ENCODE peak calls at places on chromosomes 16 and 17, in eight cellular contexts. L, X, P, S, B, K, J and T are unnamed samples.

GRCh38 chr17:7281074-7281952 is at the start of gene SLC2A4:
- DNase-seq in L (peak; percentile 85), K (peak; percentile 95), X (peak; percentile 70), B (peak; percentile 75), P (peak; percentile 88), J (peak; percentile 99), S (peak; percentile 96), T (peak; percentile 93)

GRCh38 chr17:4658478-4659305 is 17.2 kb upstream of the ALOX15 start:
- DNase-seq in X (no peak), B (no peak), S (no peak), J (no peak), P (no peak), L (peak; percentile 37), K (peak; percentile 19), T (no peak)

GRCh38 chr17:48213797-48214196 is 106.2 kb downstream of the SNX11 start:
- DNase-seq in S (no peak), P (no peak), L (no peak), B (no peak), X (no peak), J (no peak), K (no peak), T (no peak)

GRCh38 chr16:23974223-23974622 is 138.4 kb downstream of the PRKCB start:
- DNase-seq in J (no peak), L (no peak), X (peak; percentile 13), S (no peak), K (no peak), B (no peak), P (no peak), T (no peak)

GRCh38 chr16:17578921-17579876 is 108.4 kb upstream of the XYLT1 start:
- DNase-seq in K (peak; percentile 62), J (peak; percentile 32), S (peak; percentile 57), L (peak; percentile 1), X (peak; percentile 25), P (peak; percentile 42), B (peak; percentile 21), T (peak; percentile 82)

GRCh38 chr17:48589831-48590602 is at the start of gene HOXB3:
- DNase-seq in K (no peak), L (peak; percentile 67), X (no peak), S (no peak), J (no peak), B (no peak), P (no peak), T (no peak)

GRCh38 chr17:32486091-32486700 is 597 bp upstream of the CDK5R1 start:
- DNase-seq in X (peak; percentile 41), J (peak; percentile 76), L (no peak), P (peak; percentile 78), B (peak; percentile 76), K (peak; percentile 88), S (peak; percentile 76), T (peak; percentile 74)

GRCh38 chr16:30948087-30948955 is 547 bp upstream of the ORAI3 start:
- DNase-seq in L (peak; percentile 98), B (no peak), J (peak; percentile 87), X (no peak), P (peak; percentile 94), S (peak; percentile 80), K (peak; percentile 96), T (no peak)

GRCh38 chr17:38584350-38584925 is 21.3 kb downstream of the SRCIN1 start:
- DNase-seq in L (peak; percentile 19), P (no peak), J (peak; percentile 92), B (peak; percentile 57), K (peak; percentile 70), X (peak; percentile 45), S (peak; percentile 79), T (peak; percentile 51)

GRCh38 chr17:55454906-55455474 is 33.4 kb upstream of the MMD start:
- DNase-seq in J (peak; percentile 75), P (no peak), B (no peak), K (no peak), X (no peak), S (no peak), L (peak; percentile 84), T (no peak)

GRCh38 chr17:32878211-32878610 is 1.3 kb upstream of the MYO1D start:
- DNase-seq in B (no peak), L (no peak), K (no peak), X (no peak), P (no peak), J (no peak), S (peak; percentile 29), T (no peak)

GRCh38 chr16:62738631-62739030 is 702.4 kb upstream of the CDH8 start:
- DNase-seq in P (no peak), K (no peak), X (no peak), B (no peak), S (no peak), L (no peak), J (no peak), T (no peak)

GRCh38 chr16:31301708-31302400 is 42.1 kb downstream of the ITGAM start:
- DNase-seq in P (no peak), S (no peak), X (peak; percentile 89), J (peak; percentile 8), B (no peak), K (no peak), L (peak; percentile 9), T (no peak)

GRCh38 chr17:81153340-81153803 is 11.9 kb upstream of the PVALEF start:
- DNase-seq in K (peak; percentile 88), B (no peak), L (no peak), P (no peak), S (no peak), X (peak; percentile 95), J (no peak), T (no peak)

GRCh38 chr17:46192484-46193245 is 564 bp downstream of the KANSL1 start:
- DNase-seq in K (peak; percentile 67), P (peak; percentile 35), S (peak; percentile 57), X (peak; percentile 57), J (peak; percentile 89), B (peak; percentile 71), L (peak; percentile 63), T (peak; percentile 77)

GRCh38 chr16:3152273-3153076 is 17.6 kb downstream of the ZNF213 start:
- DNase-seq in X (peak; percentile 57), L (peak; percentile 77), B (peak; percentile 45), J (peak; percentile 78), S (peak; percentile 86), P (peak; percentile 92), K (peak; percentile 90), T (peak; percentile 89)

GRCh38 chr16:1464196-1464893 is 10.5 kb downstream of the CLCN7 start:
- DNase-seq in J (no peak), B (no peak), L (no peak), P (no peak), S (no peak), X (no peak), K (no peak), T (no peak)

GRCh38 chr16:87675111-87675510 is 72.8 kb downstream of the JPH3 start:
- DNase-seq in X (no peak), J (no peak), K (peak; percentile 55), B (no peak), L (no peak), P (no peak), S (no peak), T (no peak)

GRCh38 chr17:73427198-73427597 is 115.4 kb upstream of the CDC42EP4 start:
- DNase-seq in P (no peak), K (no peak), L (no peak), X (no peak), B (no peak), S (no peak), J (no peak), T (no peak)

GRCh38 chr17:64599187-64599676 is 62.9 kb downstream of the SMURF2 start:
- DNase-seq in X (peak; percentile 28), L (no peak), K (peak; percentile 29), B (peak; percentile 37), P (no peak), S (peak; percentile 32), J (no peak), T (peak; percentile 57)

GRCh38 chr17:17079761-17080160 is 37.5 kb downstream of the MPRIP start:
- DNase-seq in B (no peak), P (no peak), L (no peak), K (no peak), X (no peak), J (no peak), S (no peak), T (no peak)

GRCh38 chr17:9647014-9647413 is 1.7 kb downstream of the USP43 start:
- DNase-seq in X (no peak), P (no peak), S (no peak), J (no peak), L (peak; percentile 65), K (no peak), B (no peak), T (no peak)

GRCh38 chr17:66602659-66603363 is 232.1 kb upstream of the CACNG5 start:
- DNase-seq in K (no peak), P (no peak), X (no peak), B (no peak), L (no peak), J (no peak), S (no peak), T (no peak)

GRCh38 chr16:5056347-5056746 is 9.4 kb downstream of the C16orf89 start:
- DNase-seq in J (no peak), B (no peak), S (peak; percentile 29), X (no peak), K (peak; percentile 52), L (no peak), P (peak; percentile 17), T (peak; percentile 43)

GRCh38 chr16:67104845-67105244 is 4.9 kb upstream of the PHAF1 start:
- DNase-seq in K (peak; percentile 29), P (no peak), S (no peak), J (no peak), X (no peak), B (no peak), L (peak; percentile 26), T (no peak)

GRCh38 chr17:17205368-17206148 is 575 bp downstream of the PLD6 start:
- DNase-seq in S (peak; percentile 73), J (peak; percentile 76), L (peak; percentile 27), B (peak; percentile 51), P (no peak), X (no peak), K (peak; percentile 45), T (peak; percentile 62)

GRCh38 chr16:68074850-68075249 is 10.3 kb upstream of the NFATC3 start:
- DNase-seq in K (no peak), J (no peak), P (no peak), L (no peak), S (peak; percentile 53), B (peak; percentile 40), X (peak; percentile 71), T (peak; percentile 94)

GRCh38 chr17:81858967-81859905 is 1.1 kb downstream of the P4HB start:
- DNase-seq in K (peak; percentile 21), J (no peak), B (no peak), P (no peak), X (no peak), S (no peak), L (no peak), T (no peak)

GRCh38 chr17:60095381-60095780 is 16.7 kb upstream of the HEATR6 start:
- DNase-seq in K (no peak), L (no peak), P (no peak), X (no peak), J (no peak), B (no peak), S (no peak), T (no peak)

GRCh38 chr16:22217890-22218730 is 12.0 kb downstream of the EEF2K start:
- DNase-seq in X (no peak), S (no peak), L (no peak), P (no peak), J (peak; percentile 51), B (no peak), K (no peak), T (no peak)

GRCh38 chr17:73232587-73233373 is 28.9 kb downstream of the CPSF4L start:
- DNase-seq in P (no peak), J (peak; percentile 55), B (no peak), L (no peak), X (peak; percentile 62), S (peak; percentile 54), K (peak; percentile 40), T (no peak)

GRCh38 chr16:49337814-49338350 is 35.7 kb upstream of the C16orf78 start:
- DNase-seq in K (no peak), S (peak; percentile 19), P (no peak), J (no peak), B (no peak), L (no peak), X (no peak), T (no peak)